ENCODE peak calls at places on chromosomes 7 and 10, in five cellular contexts. M is fibroblast of the aortic adventitia, X is IMR-90, T is kidney epithelial cell, O is AG09309. Q is an unnamed sample.

GRCh38 chr10:122120008-122120744 is 131.2 kb downstream of the TACC2 start:
- DNase-seq in M (no peak), T (no peak), O (no peak), X (no peak), Q (no peak)

GRCh38 chr7:6277476-6277875 is 5.1 kb upstream of the CYTH3 start:
- DNase-seq in T (no peak), O (no peak), M (no peak), X (no peak), Q (no peak)

GRCh38 chr7:98945852-98946251 is 67.5 kb downstream of the TRRAP start:
- DNase-seq in X (no peak), T (no peak), M (no peak), O (no peak), Q (no peak)

GRCh38 chr10:27783660-27784059 is 38.0 kb upstream of the MKX start:
- DNase-seq in M (no peak), O (peak; percentile 60), X (peak; percentile 62), T (peak; percentile 26), Q (peak; percentile 18)

GRCh38 chr10:52999681-53000080 is 227.1 kb upstream of the MBL2 start:
- DNase-seq in T (no peak), M (no peak), O (no peak), X (no peak), Q (no peak)

GRCh38 chr10:74371696-74372095 is 220.7 kb downstream of the ADK start:
- DNase-seq in O (no peak), X (peak; percentile 51), M (peak; percentile 40), T (no peak), Q (peak; percentile 6)

GRCh38 chr10:60237977-60238376 is 151.7 kb downstream of the ANK3 start:
- DNase-seq in O (peak; percentile 13), X (peak; percentile 13), T (no peak), M (peak; percentile 47), Q (peak; percentile 7)

GRCh38 chr10:58641708-58642107 is 129.0 kb downstream of the BICC1 start:
- DNase-seq in O (no peak), M (peak; percentile 86), X (peak; percentile 88), T (no peak), Q (peak; percentile 70)

GRCh38 chr10:124356706-124357582 is 61.8 kb downstream of the OAT start:
- DNase-seq in O (no peak), X (no peak), M (no peak), T (no peak), Q (no peak)

GRCh38 chr7:157096286-157097055 is 42.3 kb upstream of the UBE3C start:
- DNase-seq in O (no peak), M (no peak), X (no peak), T (no peak), Q (peak; percentile 3)

GRCh38 chr7:27196287-27196739 is 3.6 kb downstream of the HOXA13 start:
- DNase-seq in X (peak; percentile 71), T (peak; percentile 45), M (peak; percentile 83), O (no peak), Q (peak; percentile 92)
- H3K4me3 ChIP-seq in X (no peak overlapping the region), T (no peak overlapping the region), M (no peak overlapping the region), O (peak overlapping the region; percentile 79), Q (peak overlapping the region; percentile 59)

GRCh38 chr7:53214463-53214862 is 179.0 kb downstream of the POM121L12 start:
- DNase-seq in O (no peak), X (no peak), T (no peak), M (no peak), Q (no peak)

DNA sequence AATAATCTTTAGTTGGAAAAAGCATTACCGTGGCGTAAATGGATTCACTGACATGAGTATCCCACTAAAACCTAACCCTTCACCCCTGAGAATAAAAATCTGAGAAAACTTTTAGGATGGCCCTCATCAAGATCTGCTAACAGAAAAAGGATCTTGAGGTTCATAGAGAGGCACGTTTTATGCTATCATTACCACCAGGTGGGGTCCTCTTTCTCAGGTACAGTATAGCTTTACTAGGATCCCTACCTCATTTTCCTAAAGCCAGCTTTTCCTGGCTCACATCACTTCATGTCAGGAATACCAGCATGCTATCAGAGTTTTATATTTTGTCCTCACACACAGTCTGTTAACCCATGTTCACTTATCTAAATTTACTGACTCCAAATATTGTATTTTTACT is 173.7 kb downstream of the POM121L12 start:
- DNase-seq in X (no peak), M (no peak), O (no peak), T (no peak), Q (no peak)
- TF ChIP-seq CTCF in X (no peak), M (no peak), O (no peak), T (no peak), Q (no peak)

DNA sequence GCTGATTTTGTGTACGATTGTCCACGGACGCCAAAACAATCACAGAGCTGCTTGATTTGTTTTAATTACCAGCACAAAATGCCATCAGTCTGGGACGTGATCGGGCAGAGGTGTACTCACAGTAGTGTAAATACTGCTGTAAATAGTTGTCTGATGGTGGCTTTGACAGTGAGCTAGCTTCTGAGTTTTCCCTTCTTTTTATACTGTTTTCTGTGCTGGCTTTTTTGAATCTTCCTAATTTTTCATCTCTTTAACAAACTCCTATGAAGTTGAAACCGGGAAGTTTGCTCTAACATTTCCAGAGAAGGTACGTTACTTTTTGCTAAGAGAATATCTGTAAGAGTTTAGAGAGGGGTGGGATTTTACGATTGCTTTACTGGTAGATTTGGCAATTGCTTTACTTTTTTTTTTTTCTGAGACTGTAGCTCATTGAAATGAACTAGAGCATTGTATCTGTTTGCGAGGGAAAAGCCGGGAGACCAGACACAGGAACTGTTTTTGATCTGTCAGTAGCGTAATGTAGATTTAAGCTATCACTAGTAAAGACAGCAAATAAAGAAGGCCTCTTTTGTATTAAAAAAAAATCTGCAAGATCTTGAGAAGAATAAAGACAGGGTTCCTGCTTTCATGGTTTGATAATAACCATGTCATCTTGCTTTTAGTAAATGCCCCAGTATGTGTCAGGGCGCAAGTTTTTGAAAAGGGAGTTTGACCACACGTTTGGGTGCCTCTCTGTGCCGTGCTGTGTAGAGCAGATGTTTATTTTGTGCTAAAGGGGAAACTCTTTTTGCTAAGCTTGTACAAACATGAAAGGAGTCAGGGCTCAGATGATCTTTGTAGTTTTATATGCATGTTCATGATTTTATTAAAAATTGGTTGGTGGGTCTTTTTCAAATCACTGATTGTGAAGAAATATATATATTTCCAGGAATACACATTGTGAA is 711 bp downstream of the FOXP2 start:
- DNase-seq in X (no peak), M (no peak), T (no peak), O (no peak), Q (no peak)
- H3K4me3 ChIP-seq in X (peak overlapping the region; percentile 9), M (peak overlapping the region; percentile 52), T (no peak overlapping the region), O (peak overlapping the region; percentile 28), Q (peak overlapping the region; percentile 34)

GRCh38 chr7:83077328-83077727 is 85.4 kb downstream of the PCLO start:
- DNase-seq in T (no peak), X (no peak), O (no peak), M (no peak), Q (peak; percentile 5)

GRCh38 chr7:83072576-83073517 is 89.8 kb downstream of the PCLO start:
- DNase-seq in O (no peak), T (no peak), M (no peak), X (no peak), Q (peak; percentile 22)
- TF ChIP-seq CTCF in O (no peak), T (peak; percentile 45), M (no peak), X (no peak), Q (no peak)